ENCODE peak calls at places on chromosomes 13 and 19, in ten cellular contexts. Q is BJ; J is NCI-H1105 treated with DMSO at 0.1 percent for 48 hours; B is colonic mucosa; G is endothelial cell of umbilical vein; H is WTC11; I is activated T-cell treated with anti-CD3 and anti-CD28 coated beads, Interleukin-2, amount 50 U/mL, for 72 hours; U is heart right ventricle; T is omental fat pad; Y is cardiac fibroblast. M is an unnamed sample.

GRCh38 chr19:55777528-55777927 is 8.6 kb downstream of the RFPL4AL1 start:
- DNase-seq in U (no peak), Y (no peak), J (no peak), I (peak), G (no peak), H (peak), Q (no peak), B (no peak), T (no peak), M (no peak)

GRCh38 chr13:69580255-69580654 is 527.4 kb upstream of the ATXN8OS start:
- DNase-seq in J (no peak), H (no peak), I (no peak), Y (no peak), U (no peak), B (no peak), G (no peak), T (no peak), Q (no peak), M (no peak)

GRCh38 chr19:38734426-38735256 is 9.6 kb downstream of the CAPN12 start:
- DNase-seq in G (no peak), B (peak), H (no peak), Q (no peak), U (no peak), J (no peak), T (no peak), Y (no peak), I (peak), M (no peak)

GRCh38 chr13:41658057-41658642 is 200.8 kb downstream of the RGCC start:
- DNase-seq in I (no peak), B (no peak), G (peak), Y (peak), H (no peak), Q (no peak), T (no peak), U (no peak), J (no peak), M (peak)

GRCh38 chr13:29428310-29428991 is 167.0 kb downstream of the SLC7A1 start:
- DNase-seq in Y (peak), J (peak), U (peak), I (no peak), T (no peak), G (no peak), B (no peak), Q (no peak), H (peak), M (no peak)

GRCh38 chr19:19539738-19540703 is 2.0 kb downstream of the CILP2 start:
- DNase-seq in U (peak), Q (no peak), T (peak), H (peak), B (peak), J (no peak), G (no peak), I (peak), Y (peak), M (peak)

GRCh38 chr13:78323040-78323439 is 280.3 kb downstream of the POU4F1 start:
- DNase-seq in G (no peak), J (no peak), I (no peak), H (no peak), Y (no peak), Q (no peak), B (no peak), T (no peak), U (no peak), M (peak)

GRCh38 chr13:111554539-111555267 is 234.3 kb downstream of the TEX29 start:
- DNase-seq in I (no peak), Y (no peak), T (no peak), Q (no peak), J (no peak), H (no peak), B (no peak), G (no peak), U (no peak), M (no peak)

GRCh38 chr19:32469796-32470195 is 64.2 kb downstream of the DPY19L3 start:
- DNase-seq in Q (no peak), Y (peak), T (no peak), I (no peak), B (no peak), J (no peak), U (no peak), G (no peak), H (no peak), M (peak)

GRCh38 chr19:20278342-20278741 is 111.3 kb downstream of the ZNF486 start:
- DNase-seq in Y (peak), Q (no peak), H (no peak), G (no peak), I (no peak), T (no peak), B (no peak), J (no peak), U (no peak), M (peak)

GRCh38 chr19:33644284-33644836 is 22.6 kb downstream of the CHST8 start:
- DNase-seq in Q (no peak), H (no peak), T (no peak), B (no peak), G (no peak), I (no peak), U (no peak), Y (no peak), J (no peak), M (no peak)

GRCh38 chr13:34208326-34208725 is 390.4 kb downstream of the RFC3 start:
- DNase-seq in J (no peak), H (no peak), U (no peak), G (no peak), T (no peak), Y (no peak), B (no peak), I (no peak), Q (peak), M (peak)

GRCh38 chr19:57560049-57560491 is 407 bp upstream of the ZNF550 start:
- DNase-seq in Y (peak), J (no peak), G (no peak), Q (peak), B (no peak), H (no peak), U (peak), T (no peak), I (no peak), M (peak)

GRCh38 chr13:32902898-32903297 is 113.3 kb upstream of the KL start:
- DNase-seq in H (peak), G (no peak), Y (peak), Q (no peak), U (peak), B (peak), T (no peak), J (no peak), I (no peak), M (peak)

GRCh38 chr19:47427241-47428176 is 8.2 kb upstream of the MEIS3 start:
- DNase-seq in Y (peak), H (peak), I (peak), Q (no peak), G (peak), B (peak), U (peak), T (no peak), J (peak), M (peak)

GRCh38 chr13:36029171-36029570 is 102.0 kb downstream of the DCLK1 start:
- DNase-seq in Y (peak), I (no peak), B (no peak), H (no peak), U (no peak), J (no peak), G (no peak), Q (no peak), T (no peak), M (peak)

GRCh38 chr13:27928353-27928804 is 8.6 kb downstream of the PDX1 start:
- DNase-seq in H (peak), Q (no peak), T (no peak), G (no peak), J (no peak), Y (no peak), U (no peak), I (no peak), B (no peak), M (no peak)

GRCh38 chr13:51625555-51626345 is 41.5 kb downstream of the WDFY2 start:
- DNase-seq in I (no peak), Y (no peak), B (no peak), H (no peak), U (no peak), J (no peak), T (no peak), G (peak), Q (no peak), M (no peak)

GRCh38 chr13:95485045-95485517 is 67.4 kb upstream of the CLDN10 start:
- DNase-seq in G (peak), B (no peak), I (no peak), U (no peak), Q (no peak), H (no peak), Y (peak), J (no peak), T (no peak), M (peak)

GRCh38 chr19:13692096-13692495 is 72.2 kb upstream of the MRI1 start:
- DNase-seq in T (no peak), B (no peak), I (no peak), Y (peak), G (no peak), Q (no peak), U (no peak), J (peak), H (no peak), M (peak)

GRCh38 chr13:62014299-62014698 is 598.6 kb upstream of the PCDH20 start:
- DNase-seq in G (peak), T (no peak), H (no peak), I (no peak), J (peak), U (no peak), Y (peak), B (no peak), Q (no peak), M (peak)

GRCh38 chr19:47157455-47158321 is 27.1 kb downstream of the SAE1 start:
- DNase-seq in G (peak), J (no peak), Y (peak), U (peak), H (peak), T (no peak), Q (no peak), B (peak), I (no peak), M (peak)

GRCh38 chr19:53157601-53158000 is 1.3 kb downstream of the ZNF347 start:
- DNase-seq in U (peak), Y (peak), T (no peak), I (peak), G (no peak), J (no peak), H (peak), Q (no peak), B (no peak), M (peak)

GRCh38 chr19:33678796-33679195 is 57.0 kb downstream of the CHST8 start:
- DNase-seq in G (no peak), H (no peak), U (no peak), Y (no peak), J (peak), T (no peak), Q (no peak), I (no peak), B (no peak), M (no peak)

GRCh38 chr13:45921337-45921736 is 69.8 kb upstream of the SIAH3 start:
- DNase-seq in Q (no peak), T (no peak), J (no peak), Y (no peak), B (no peak), U (no peak), H (no peak), I (no peak), G (no peak), M (no peak)

GRCh38 chr13:30153871-30154426 is 153.4 kb downstream of the KATNAL1 start:
- DNase-seq in G (no peak), U (no peak), Q (no peak), B (no peak), Y (no peak), H (peak), I (no peak), J (no peak), T (no peak), M (peak)

GRCh38 chr19:17370026-17370587 is 7.0 kb downstream of the PLVAP start:
- DNase-seq in G (no peak), T (no peak), U (no peak), Y (peak), H (no peak), I (no peak), J (no peak), Q (no peak), B (no peak), M (peak)

GRCh38 chr13:71699342-71699741 is 167.7 kb downstream of the DACH1 start:
- DNase-seq in T (no peak), U (no peak), H (no peak), I (no peak), J (no peak), B (no peak), G (no peak), Q (no peak), Y (no peak), M (no peak)

GRCh38 chr13:85738696-85739320 is 60.4 kb downstream of the SLITRK6 start:
- DNase-seq in I (no peak), U (no peak), Y (no peak), J (no peak), B (no peak), Q (no peak), T (no peak), H (no peak), G (no peak), M (no peak)

GRCh38 chr19:7482584-7483439 is 6.0 kb downstream of the PEX11G start:
- DNase-seq in H (peak), J (peak), B (peak), I (no peak), U (no peak), Q (no peak), G (no peak), Y (no peak), T (no peak), M (no peak)

GRCh38 chr13:114020750-114021463 is 47.0 kb upstream of the C13orf46 start:
- DNase-seq in T (no peak), H (no peak), B (no peak), I (no peak), Y (no peak), G (no peak), J (no peak), Q (no peak), U (no peak), M (no peak)

GRCh38 chr19:32166238-32166637 is 179.2 kb upstream of the ZNF507 start:
- DNase-seq in I (no peak), T (no peak), Q (no peak), H (no peak), J (peak), G (no peak), Y (no peak), B (no peak), U (no peak), M (no peak)

GRCh38 chr19:28764066-28764465 is 448.9 kb downstream of the UQCRFS1 start:
- DNase-seq in J (no peak), U (no peak), T (no peak), Q (no peak), H (no peak), G (no peak), B (no peak), I (no peak), Y (no peak), M (no peak)

GRCh38 chr13:102089177-102089576 is 312.7 kb downstream of the FGF14 start:
- DNase-seq in B (no peak), T (no peak), H (no peak), Y (peak), G (no peak), I (no peak), U (no peak), J (peak), Q (no peak), M (peak)

GRCh38 chr19:43552616-43553015 is 19.6 kb downstream of the ZNF575 start:
- DNase-seq in Y (no peak), G (no peak), Q (no peak), H (no peak), B (no peak), U (no peak), J (no peak), T (no peak), I (no peak), M (no peak)

GRCh38 chr13:21120191-21120590 is 56.2 kb downstream of the SKA3 start:
- DNase-seq in H (no peak), Y (no peak), G (no peak), Q (no peak), T (no peak), I (no peak), J (no peak), B (no peak), U (no peak), M (no peak)

GRCh38 chr19:55472463-55472862 is 4.0 kb upstream of the ZNF628 start:
- DNase-seq in Q (no peak), U (no peak), B (no peak), G (no peak), T (no peak), I (no peak), Y (peak), J (no peak), H (no peak), M (peak)

GRCh38 chr13:110680852-110681251 is 25.1 kb downstream of the CARS2 start:
- DNase-seq in H (peak), B (no peak), J (no peak), T (no peak), Q (no peak), Y (peak), U (no peak), I (peak), G (peak), M (no peak)

GRCh38 chr13:52001120-52001731 is 10.0 kb downstream of the ATP7B start:
- DNase-seq in Y (peak), B (no peak), Q (no peak), J (peak), H (no peak), G (peak), I (peak), U (no peak), T (no peak), M (peak)

GRCh38 chr13:62300021-62300420 is 884.4 kb upstream of the PCDH20 start:
- DNase-seq in Y (no peak), U (no peak), Q (no peak), I (no peak), T (no peak), G (no peak), B (no peak), H (no peak), J (no peak), M (no peak)

M was measured in iris pigment epithelial cell.